ENCODE peak calls at places on chromosomes 11 and 22, in four cellular contexts. I, Q, A and C are unnamed samples. For H3K27me3, the result is how much of the 10 kb centered on the place peaks cover.

GRCh38 chr22:42799462-42800405 is 57.3 kb downstream of the ARFGAP3 start:
- DNase-seq in I (no peak), Q (no peak), A (no peak), C (no peak)

GRCh38 chr11:100594320-100594719 is 92.8 kb upstream of the ARHGAP42 start:
- DNase-seq in I (no peak), A (no peak), Q (no peak), C (no peak)

GRCh38 chr11:125939081-125939521 is 6.7 kb upstream of the VSIG10L2 start:
- DNase-seq in I (no peak), Q (peak), A (no peak), C (no peak)

GRCh38 chr11:111512296-111513239 is at the start of gene BTG4:
- DNase-seq in I (no peak), A (no peak), Q (peak), C (no peak)

GRCh38 chr11:47565340-47566165 is at the start of gene PTPMT1:
- DNase-seq in A (peak), Q (peak), I (peak), C (peak)

GRCh38 chr11:115869780-115870431 is 365.7 kb upstream of the CADM1 start:
- DNase-seq in Q (no peak), A (peak), I (peak), C (no peak)

GRCh38 chr22:33116846-33117547 is 58.8 kb upstream of the SYN3 start:
- DNase-seq in Q (no peak), A (no peak), I (peak), C (no peak)

GRCh38 chr11:125345706-125346561 is 150.1 kb downstream of the FEZ1 start:
- DNase-seq in Q (peak), A (peak), I (peak), C (peak)

GRCh38 chr11:57781529-57781943 is 19.9 kb downstream of the CTNND1 start:
- DNase-seq in I (peak), A (no peak), Q (no peak), C (no peak)

GRCh38 chr11:63681208-63682044 is at the start of gene RTN3:
- DNase-seq in Q (peak), I (peak), A (peak), C (peak)

GRCh38 chr11:16779436-16779835 is 41.0 kb downstream of the C11orf58 start:
- DNase-seq in I (no peak), A (no peak), Q (peak), C (no peak)

GRCh38 chr11:36228689-36229088 is 60.5 kb downstream of the COMMD9 start:
- DNase-seq in A (no peak), I (no peak), Q (no peak), C (no peak)

GRCh38 chr11:67006029-67006884 is 16.7 kb upstream of the SYT12 start:
- DNase-seq in I (no peak), A (peak), Q (peak), C (no peak)

GRCh38 chr11:35511666-35512065 is 13.8 kb downstream of the PAMR1 start:
- DNase-seq in Q (peak), A (no peak), I (peak), C (no peak)

DNA sequence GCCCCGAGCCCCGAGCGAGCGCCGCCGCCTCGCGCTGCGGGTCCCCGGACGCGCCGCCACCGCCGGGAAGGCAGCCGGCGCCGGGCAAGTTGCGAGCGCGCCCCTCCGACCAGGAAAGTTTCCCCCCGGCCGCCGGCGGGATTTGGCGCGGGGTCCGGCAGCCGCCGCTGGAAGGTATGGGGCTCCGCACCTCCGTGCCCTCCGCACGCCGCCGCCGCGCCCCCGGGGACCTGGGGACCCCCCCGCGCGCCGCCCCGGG is 281 bp downstream of the TSPAN18 start:
- DNase-seq in Q (no peak), A (no peak), I (no peak), C (no peak)
- H3K4me3 ChIP-seq in Q (peak), A (no peak), I (peak), C (peak)

GRCh38 chr11:10878408-10879214 is 20.8 kb upstream of the ZBED5 start:
- DNase-seq in Q (peak), I (peak), A (peak), C (no peak)
- TF ChIP-seq CTCF in Q (peak), I (peak), A (peak), C (peak)

GRCh38 chr22:37090920-37091688 is 18.4 kb downstream of the TMPRSS6 start:
- DNase-seq in I (no peak), Q (no peak), A (no peak), C (no peak)
- H3K27me3 ChIP-seq in I (under half), Q (under half), A (under half), C (half or more)

DNA sequence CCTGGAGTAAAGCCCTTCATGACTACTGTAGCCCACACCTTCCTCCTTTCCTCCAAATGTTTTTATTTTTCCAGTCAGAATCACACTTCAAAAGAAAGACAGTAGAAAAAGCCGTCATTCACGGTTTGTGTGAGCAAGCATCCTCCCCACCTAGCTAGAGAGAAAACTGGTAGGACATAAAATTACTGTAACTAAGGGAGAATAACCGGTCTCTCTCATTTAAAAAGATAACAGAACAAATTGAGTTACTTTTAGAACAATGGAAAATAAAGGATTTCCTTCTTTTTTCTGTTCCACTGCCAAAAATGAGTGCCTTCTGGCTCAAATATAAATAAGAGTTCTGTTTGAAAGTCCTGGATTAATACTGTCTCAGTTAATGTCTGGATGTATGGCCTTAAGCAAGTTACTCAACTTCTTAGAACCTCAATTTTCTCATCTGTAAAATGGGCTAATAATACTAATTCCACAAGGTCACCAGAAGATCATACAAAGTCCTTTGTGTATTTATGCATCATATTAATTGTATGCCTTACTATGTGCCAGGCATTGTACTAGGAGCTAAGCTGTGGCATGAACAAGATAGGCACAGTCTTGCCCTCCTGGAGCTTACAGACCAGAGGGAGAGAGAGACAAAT is 84.7 kb downstream of the ME3 start:
- DNase-seq in Q (no peak), I (no peak), A (no peak), C (no peak)
- H3K4me3 ChIP-seq in Q (no peak), I (no peak), A (no peak), C (no peak)

DNA sequence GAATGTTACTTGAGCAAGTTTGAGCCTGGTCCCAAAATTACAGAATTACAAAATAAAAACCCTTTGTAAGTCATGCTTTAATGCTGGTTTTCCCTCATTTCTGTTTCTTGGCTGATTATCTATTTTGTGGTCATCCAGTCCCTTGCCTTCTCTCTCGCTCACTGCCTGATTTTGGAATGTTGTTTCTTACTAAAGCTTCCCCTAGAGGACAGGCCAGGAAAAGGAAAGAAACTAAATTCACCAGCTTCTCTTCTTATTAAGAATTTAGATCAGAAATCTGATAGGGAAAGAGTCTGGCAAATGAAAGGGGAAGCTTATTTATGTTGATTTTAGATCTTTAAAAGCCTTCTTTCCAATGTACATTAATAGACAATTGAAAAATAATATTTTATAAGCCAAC is 16.6 kb upstream of the BDNF start:
- DNase-seq in Q (peak), A (no peak), I (no peak), C (no peak)
- TF ChIP-seq CTCF in Q (peak), A (no peak), I (no peak), C (no peak)

GRCh38 chr11:106208795-106209194 is 131.3 kb downstream of the AASDHPPT start:
- DNase-seq in I (no peak), Q (no peak), A (peak), C (no peak)
- H3K27me3 ChIP-seq in I (under half), Q (under half), A (under half), C (under half)